ENCODE peak calls at places on chromosomes 4 and X, in four cellular contexts. T is fibroblast of mammary gland, F is neural crest cell, N is ovary. W is an unnamed sample.

GRCh38 chrX:2387614-2388239 is 113.0 kb downstream of the DHRSX start:
- DNase-seq in T (no peak), F (no peak), N (no peak), W (no peak)

GRCh38 chr4:162061214-162061613 is 102.6 kb downstream of the FSTL5 start:
- DNase-seq in T (no peak), F (no peak), N (no peak), W (no peak)

GRCh38 chr4:8342651-8343050 is 73.1 kb downstream of the HTRA3 start:
- DNase-seq in T (no peak), F (peak), N (no peak), W (no peak)

GRCh38 chr4:179097741-179098140 is 1655.5 kb upstream of the AGA start:
- DNase-seq in T (no peak), F (peak), N (no peak), W (no peak)

GRCh38 chr4:10008208-10009005 is 12.9 kb downstream of the SLC2A9 start:
- DNase-seq in T (peak), F (no peak), N (no peak), W (no peak)

GRCh38 chrX:140354431-140355120 is 150.3 kb downstream of the SOX3 start:
- DNase-seq in T (no peak), F (no peak), N (no peak), W (no peak)

GRCh38 chrX:129772796-129773431 is 6.8 kb upstream of the SASH3 start:
- DNase-seq in T (no peak), F (no peak), N (no peak), W (no peak)

GRCh38 chr4:15971068-15971801 is 8.3 kb upstream of the FGFBP2 start:
- DNase-seq in T (no peak), F (no peak), N (no peak), W (no peak)

GRCh38 chr4:32061916-32062315 is 1341.7 kb downstream of the PCDH7 start:
- DNase-seq in T (no peak), F (no peak), N (no peak), W (no peak)

GRCh38 chr4:99652596-99653436 is 4.8 kb downstream of the C4orf54 start:
- DNase-seq in T (no peak), F (no peak), N (no peak), W (no peak)

GRCh38 chr4:122178961-122179360 is 26.8 kb downstream of the BLTP1 start:
- DNase-seq in T (no peak), F (no peak), N (no peak), W (no peak)

GRCh38 chr4:30920043-30920442 is 199.9 kb downstream of the PCDH7 start:
- DNase-seq in T (no peak), F (no peak), N (no peak), W (no peak)

GRCh38 chr4:4408576-4409335 is 21.9 kb downstream of the NSG1 start:
- DNase-seq in T (no peak), F (no peak), N (no peak), W (no peak)

DNA sequence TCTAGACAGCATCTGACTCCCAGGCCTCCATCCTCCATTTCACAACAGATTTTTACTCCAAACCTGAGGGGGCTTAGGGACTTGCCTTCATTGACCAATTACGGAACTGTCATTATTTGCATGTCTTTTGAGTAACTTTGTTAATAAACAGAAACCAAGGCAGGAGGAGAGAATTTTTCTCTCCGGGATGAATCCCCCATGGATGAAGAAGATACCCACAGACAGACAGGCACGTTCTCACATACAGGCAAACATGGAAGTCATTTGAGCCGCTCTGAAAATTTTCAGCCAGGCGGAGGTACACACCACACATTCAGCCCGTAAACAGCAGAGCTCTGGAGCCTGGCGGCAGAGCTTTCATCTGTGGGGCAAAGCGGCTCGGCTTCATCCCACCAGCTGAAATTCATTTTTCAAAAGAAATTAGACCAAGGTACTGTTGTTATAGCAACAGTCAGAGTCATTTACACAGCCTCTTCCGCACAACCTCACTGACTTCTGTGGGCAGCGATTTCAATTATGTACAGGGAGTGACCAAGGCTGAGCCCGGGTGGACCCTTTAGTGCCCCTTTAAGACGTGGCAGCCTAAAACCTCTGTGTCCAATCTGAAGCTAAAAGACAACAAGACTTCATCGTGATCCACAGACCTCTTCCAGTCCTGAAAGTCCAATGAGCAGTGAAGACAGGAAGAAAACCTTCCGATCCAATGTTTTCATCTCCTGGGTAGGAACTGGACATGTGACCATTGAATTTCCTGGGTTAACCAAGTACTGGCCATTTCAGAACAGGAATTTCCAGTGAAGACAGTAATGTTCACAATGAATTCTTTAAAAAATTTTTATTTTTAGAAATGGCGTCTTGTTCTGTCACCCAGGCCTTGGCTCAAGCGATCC is 237.0 kb downstream of the MGST2 start:
- DNase-seq in T (peak), F (no peak), N (no peak), W (no peak)
- TF ChIP-seq CTCF in T (no peak), F (no peak), N (no peak), W (no peak)

GRCh38 chrX:40152706-40153334 is 55.1 kb upstream of the BCOR start:
- DNase-seq in T (no peak), F (peak), N (peak), W (no peak)
- TF ChIP-seq CTCF in T (no peak), F (no peak), N (no peak), W (no peak)

DNA sequence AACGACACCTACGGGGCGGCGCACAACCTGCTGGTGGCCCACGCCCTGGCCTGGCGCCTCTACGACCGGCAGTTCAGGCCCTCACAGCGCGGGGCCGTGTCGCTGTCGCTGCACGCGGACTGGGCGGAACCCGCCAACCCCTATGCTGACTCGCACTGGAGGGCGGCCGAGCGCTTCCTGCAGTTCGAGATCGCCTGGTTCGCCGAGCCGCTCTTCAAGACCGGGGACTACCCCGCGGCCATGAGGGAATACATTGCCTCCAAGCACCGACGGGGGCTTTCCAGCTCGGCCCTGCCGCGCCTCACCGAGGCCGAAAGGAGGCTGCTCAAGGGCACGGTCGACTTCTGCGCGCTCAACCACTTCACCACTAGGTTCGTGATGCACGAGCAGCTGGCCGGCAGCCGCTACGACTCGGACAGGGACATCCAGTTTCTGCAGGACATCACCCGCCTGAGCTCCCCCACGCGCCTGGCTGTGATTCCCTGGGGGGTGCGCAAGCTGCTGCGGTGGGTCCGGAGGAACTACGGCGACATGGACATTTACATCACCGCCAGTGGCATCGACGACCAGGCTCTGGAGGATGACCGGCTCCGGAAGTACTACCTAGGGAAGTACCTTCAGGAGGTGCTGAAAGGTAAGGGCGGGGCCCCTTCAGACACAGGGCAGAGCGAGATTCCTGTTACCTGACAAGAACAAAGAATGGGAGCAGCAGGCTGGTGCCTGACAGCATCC is 11.7 kb downstream of the RPL9 start:
- DNase-seq in T (peak), F (no peak), N (peak), W (no peak)
- TF ChIP-seq CTCF in T (peak), F (no peak), N (no peak), W (no peak)

GRCh38 chrX:17374619-17375360 is at the start of gene NHS:
- DNase-seq in T (peak), F (peak), N (peak), W (peak)
- TF ChIP-seq CTCF in T (peak), F (peak), N (peak), W (peak)

GRCh38 chr4:76626686-76627465 is 191.8 kb downstream of the SHROOM3 start:
- DNase-seq in T (peak), F (no peak), N (no peak), W (no peak)
- TF ChIP-seq CTCF in T (peak), F (peak), N (no peak), W (peak)

GRCh38 chrX:104482757-104483156 is 83.2 kb upstream of the IL1RAPL2 start:
- DNase-seq in T (peak), F (no peak), N (no peak), W (no peak)
- TF ChIP-seq CTCF in T (peak), F (peak), N (no peak), W (no peak)

GRCh38 chrX:82945332-82945731 is 562.8 kb upstream of the POU3F4 start:
- DNase-seq in T (no peak), F (no peak), N (no peak), W (no peak)
- TF ChIP-seq CTCF in T (no peak), F (no peak), N (no peak), W (no peak)